ENCODE peak calls at places on chromosome 11, in seven cellular contexts. G, Y, Z, V, C, Q and R are unnamed samples.

GRCh38 chr11:127943763-127944162 is 643.6 kb downstream of the ETS1 start:
- DNase-seq in Q (no peak), V (no peak), Y (no peak), C (no peak), G (no peak), Z (no peak), R (no peak)

GRCh38 chr11:79783833-79784232 is 343.0 kb upstream of the TENM4 start:
- DNase-seq in Q (no peak), Y (no peak), V (no peak), C (no peak), Z (no peak), G (no peak), R (no peak)

GRCh38 chr11:19938051-19938856 is 222.0 kb downstream of the DBX1 start:
- DNase-seq in G (peak; percentile 72), V (peak; percentile 27), Y (no peak), Q (peak; percentile 59), Z (peak; percentile 62), C (peak; percentile 68), R (peak; percentile 78)

GRCh38 chr11:75790986-75791385 is 22.4 kb downstream of the DGAT2 start:
- DNase-seq in Y (no peak), V (no peak), G (no peak), C (no peak), Q (no peak), Z (no peak), R (no peak)

GRCh38 chr11:65373839-65374580 is 8.4 kb downstream of the SLC25A45 start:
- DNase-seq in Z (no peak), C (no peak), G (no peak), Y (no peak), Q (no peak), V (no peak), R (no peak)

GRCh38 chr11:37710031-37710430 is 1112.0 kb upstream of the RAG2 start:
- DNase-seq in Y (no peak), G (peak; percentile 66), Z (peak; percentile 6), C (no peak), Q (no peak), V (no peak), R (no peak)

GRCh38 chr11:107785401-107785800 is 73.2 kb downstream of the SLC35F2 start:
- DNase-seq in Z (no peak), Q (no peak), C (no peak), Y (no peak), G (peak; percentile 43), V (no peak), R (no peak)

GRCh38 chr11:46451759-46452158 is 60.2 kb upstream of the CHRM4 start:
- DNase-seq in V (no peak), Z (no peak), G (no peak), Q (no peak), C (no peak), Y (no peak), R (no peak)

GRCh38 chr11:93330446-93330984 is at the start of gene DEUP1:
- DNase-seq in V (peak; percentile 38), Y (no peak), C (peak; percentile 65), Q (peak; percentile 55), G (peak; percentile 22), Z (peak; percentile 9), R (peak; percentile 78)

DNA sequence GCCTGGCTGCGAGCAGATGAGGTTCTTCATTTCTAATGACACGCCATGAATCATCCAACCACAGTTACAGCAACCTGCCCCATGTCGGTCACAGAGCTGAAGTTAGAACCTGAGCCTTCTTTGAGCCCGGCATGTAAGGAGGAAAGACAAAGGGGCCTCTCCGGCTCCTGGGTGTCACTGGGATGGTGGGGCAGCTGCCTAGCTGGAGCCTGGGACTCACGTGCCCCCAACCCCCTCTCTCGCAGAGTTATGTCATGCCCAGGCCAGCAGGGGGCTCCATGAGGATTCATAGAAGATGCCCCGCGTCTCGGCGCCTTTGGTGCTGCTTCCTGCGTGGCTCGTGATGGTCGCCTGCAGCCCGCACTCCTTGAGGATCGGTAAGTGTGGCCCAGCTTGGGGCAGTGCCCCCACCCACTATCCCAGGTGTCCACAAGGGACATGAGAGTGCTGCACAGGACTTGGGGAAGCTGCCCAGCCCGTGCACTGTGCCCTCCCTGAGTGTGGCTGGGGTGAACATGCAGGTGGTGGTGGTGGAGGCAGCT is 148.5 kb downstream of the GRIK4 start:
- DNase-seq in Q (peak; percentile 83), G (peak; percentile 38), Y (no peak), Z (peak; percentile 13), C (peak; percentile 67), V (no peak), R (peak; percentile 63)
- TF ChIP-seq CTCF in Q (peak; percentile 78), G (peak; percentile 58), Y (no peak), Z (peak; percentile 45), C (peak; percentile 79), V (peak; percentile 52), R (peak; percentile 62)

DNA sequence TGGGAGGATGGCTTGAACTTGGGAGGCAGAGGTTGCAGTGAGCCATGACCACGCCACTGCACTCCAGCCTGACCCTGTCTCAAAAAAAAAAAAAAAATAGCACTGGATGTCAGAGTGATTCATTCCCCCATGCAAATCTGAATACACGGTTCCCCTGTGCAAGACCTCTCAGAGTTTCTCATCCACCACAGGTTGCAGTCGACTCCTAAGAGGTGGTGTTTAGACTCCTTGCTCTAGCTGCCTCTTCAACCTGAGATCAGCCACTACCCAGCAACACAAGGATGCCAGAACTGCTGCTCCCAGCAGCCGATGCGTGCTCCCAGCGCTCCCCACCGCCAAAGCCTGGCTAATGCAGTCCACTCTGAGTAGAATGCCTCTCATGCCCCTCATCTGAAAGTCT is 97.5 kb downstream of the PARVA start:
- DNase-seq in G (no peak), V (no peak), Y (no peak), Q (no peak), C (no peak), Z (no peak), R (no peak)
- TF ChIP-seq CTCF in G (no peak), V (no peak), Y (no peak), Q (no peak), C (no peak), Z (no peak), R (no peak)

GRCh38 chr11:67310246-67311050 is 7.1 kb downstream of the SSH3 start:
- DNase-seq in G (no peak), Q (no peak), Y (no peak), C (no peak), Z (no peak), V (no peak), R (no peak)

GRCh38 chr11:67312187-67313021 is 9.1 kb downstream of the SSH3 start:
- DNase-seq in Q (no peak), V (no peak), G (no peak), C (no peak), Z (no peak), Y (no peak), R (no peak)

GRCh38 chr11:67311051-67311555 is 7.8 kb downstream of the SSH3 start:
- DNase-seq in Z (no peak), Y (no peak), V (no peak), Q (no peak), G (no peak), C (no peak), R (no peak)

GRCh38 chr11:67313125-67313890 is 10.0 kb downstream of the SSH3 start:
- DNase-seq in Z (no peak), G (no peak), Y (no peak), Q (no peak), V (no peak), C (no peak), R (no peak)

DNA sequence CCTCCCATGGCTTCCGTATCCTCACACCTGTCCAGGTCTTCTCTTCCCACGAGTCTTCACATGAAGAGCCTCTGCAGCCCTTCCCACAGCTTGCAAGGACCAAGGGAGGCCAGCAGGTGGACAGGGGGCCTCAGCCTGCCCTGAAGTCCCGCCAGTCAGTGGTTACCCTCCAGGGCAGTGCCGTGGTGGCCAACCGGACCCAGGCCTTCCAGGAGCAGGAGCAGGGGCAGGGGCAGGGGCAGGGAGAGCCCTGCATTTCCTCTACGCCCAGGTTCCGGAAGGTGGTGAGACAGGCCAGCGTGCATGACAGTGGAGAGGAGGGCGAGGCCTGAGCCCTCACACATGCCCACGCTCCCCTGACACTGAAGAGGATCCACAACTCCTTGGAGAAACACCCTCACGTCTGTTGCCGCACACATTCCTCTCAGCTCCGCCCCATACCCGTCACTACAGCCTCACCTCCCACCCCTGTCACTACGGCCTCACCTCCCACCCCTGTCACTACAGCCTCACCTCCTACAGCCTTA is 8.3 kb downstream of the SSH3 start:
- DNase-seq in Z (no peak), G (no peak), V (no peak), Y (no peak), Q (no peak), C (no peak), R (no peak)
- TF ChIP-seq CTCF in Z (no peak), G (no peak), V (no peak), Y (no peak), Q (no peak), C (no peak), R (no peak)

DNA sequence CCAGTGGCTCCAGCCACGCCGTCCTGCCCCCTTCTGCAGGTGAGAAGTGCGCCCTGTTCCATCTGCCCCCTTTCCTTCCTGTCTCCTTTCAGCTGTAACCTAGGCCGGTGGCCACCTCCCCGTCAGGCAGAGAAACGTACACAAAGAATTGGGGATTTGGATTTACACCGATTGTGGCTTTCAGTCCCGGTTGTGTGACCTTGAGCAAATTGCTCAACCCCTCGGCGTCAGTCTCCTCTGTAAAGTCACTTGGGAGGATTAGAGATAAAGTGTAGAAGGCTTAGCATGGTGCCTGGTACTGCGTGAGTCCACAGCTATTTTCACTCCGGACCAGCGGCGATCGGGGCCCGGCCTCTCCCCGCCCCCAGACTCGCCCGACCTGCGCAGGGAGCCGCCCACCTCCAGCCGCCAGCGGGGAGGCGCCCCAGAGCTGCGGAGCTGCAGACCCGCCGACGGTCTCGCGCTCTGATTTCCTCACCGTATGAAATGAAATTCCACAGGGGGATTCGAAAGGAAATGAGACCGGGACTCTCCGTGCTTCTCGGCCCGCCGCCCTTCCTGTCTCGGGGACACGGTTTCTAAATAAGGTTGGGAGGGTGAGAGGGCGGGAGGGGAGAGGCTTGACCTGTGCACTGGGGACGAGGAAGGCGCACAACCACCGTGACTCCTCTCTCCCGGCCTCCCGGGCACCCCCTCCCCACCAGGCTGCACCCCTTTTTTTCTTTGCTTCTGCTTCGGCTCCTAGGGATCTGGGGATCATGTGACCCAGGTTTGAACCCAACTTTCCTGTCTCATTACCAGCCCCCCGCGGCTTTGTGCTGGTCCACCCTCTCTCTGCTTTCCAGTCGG is 703 bp upstream of the FZD4 start:
- DNase-seq in Y (peak; percentile 38), C (peak; percentile 90), V (peak; percentile 90), Z (peak; percentile 77), G (peak; percentile 89), Q (peak; percentile 86), R (peak; percentile 88)
- TF ChIP-seq CTCF in Y (no peak), C (no peak), V (peak; percentile 61), Z (peak; percentile 16), G (peak; percentile 16), Q (peak; percentile 23), R (no peak)

GRCh38 chr11:16252373-16252772 is 104.0 kb downstream of the SOX6 start:
- DNase-seq in Z (peak; percentile 7), Q (peak; percentile 32), C (no peak), Y (no peak), V (no peak), G (peak; percentile 6), R (no peak)
- TF ChIP-seq CTCF in Z (peak; percentile 28), Q (peak; percentile 54), C (peak; percentile 65), Y (no peak), V (peak; percentile 35), G (peak; percentile 21), R (no peak)

DNA sequence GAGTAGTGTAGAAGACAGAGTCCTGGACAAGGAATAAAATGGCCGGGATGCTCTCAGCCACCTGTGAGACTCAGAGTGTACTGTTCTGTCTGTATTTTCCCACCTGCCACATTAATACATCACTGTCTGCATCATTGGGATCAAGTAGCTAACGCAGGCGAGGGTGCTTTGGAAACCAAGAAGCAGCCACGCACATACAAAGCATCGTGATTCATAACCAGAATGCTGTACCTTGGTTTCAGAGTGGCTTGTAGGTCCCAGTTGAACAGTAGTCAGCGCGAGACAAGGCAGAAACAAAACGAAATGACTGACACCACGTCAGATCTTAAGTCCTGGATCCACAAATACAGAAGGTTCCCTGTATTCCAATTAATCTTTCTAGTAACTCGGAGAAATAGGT is 198.3 kb downstream of the GRIK4 start:
- DNase-seq in V (no peak), C (no peak), Y (no peak), Q (no peak), G (no peak), Z (no peak), R (no peak)
- TF ChIP-seq CTCF in V (no peak), C (no peak), Y (no peak), Q (no peak), G (no peak), Z (no peak), R (no peak)